ENCODE peak calls at places on chromosomes 7 and 10, in seven cellular contexts. One of them, this sample, is unnamed.

GRCh38 chr7:2104107-2104710 is 128.5 kb downstream of the MAD1L1 start:
- DNase-seq in HEK293T: peak
- DNase-seq in HFF-Myc: peak
- DNase-seq in stimulated activated CD4-positive, alpha-beta T cell treated with anti-CD3 and anti-CD28 coated beads, TNF-alpha, amount 100 ng/mL, for 48 hours: peak
- DNase-seq in mucosa of descending colon: peak
- DNase-seq in kidney tubule cell: peak
- DNase-seq in KG1: no peak
- DNase-seq in this sample: no peak

GRCh38 chr7:112699725-112700513 is 90.3 kb downstream of the TMEM168 start:
- DNase-seq in HEK293T: no peak
- DNase-seq in HFF-Myc: no peak
- DNase-seq in stimulated activated CD4-positive, alpha-beta T cell treated with anti-CD3 and anti-CD28 coated beads, TNF-alpha, amount 100 ng/mL, for 48 hours: no peak
- DNase-seq in mucosa of descending colon: no peak
- DNase-seq in kidney tubule cell: peak
- DNase-seq in KG1: no peak
- DNase-seq in this sample: no peak

GRCh38 chr10:8289186-8289924 is 234.9 kb downstream of the GATA3 start:
- DNase-seq in HEK293T: no peak
- DNase-seq in HFF-Myc: no peak
- DNase-seq in stimulated activated CD4-positive, alpha-beta T cell treated with anti-CD3 and anti-CD28 coated beads, TNF-alpha, amount 100 ng/mL, for 48 hours: no peak
- DNase-seq in mucosa of descending colon: no peak
- DNase-seq in kidney tubule cell: no peak
- DNase-seq in KG1: no peak
- DNase-seq in this sample: no peak

GRCh38 chr10:119412244-119412750 is 130.2 kb downstream of the RGS10 start:
- DNase-seq in HEK293T: no peak
- DNase-seq in HFF-Myc: peak
- DNase-seq in stimulated activated CD4-positive, alpha-beta T cell treated with anti-CD3 and anti-CD28 coated beads, TNF-alpha, amount 100 ng/mL, for 48 hours: no peak
- DNase-seq in mucosa of descending colon: peak
- DNase-seq in kidney tubule cell: peak
- DNase-seq in KG1: no peak
- DNase-seq in this sample: no peak

GRCh38 chr7:20647908-20648776 is 32.7 kb downstream of the ABCB5 start:
- DNase-seq in HEK293T: peak
- DNase-seq in HFF-Myc: no peak
- DNase-seq in stimulated activated CD4-positive, alpha-beta T cell treated with anti-CD3 and anti-CD28 coated beads, TNF-alpha, amount 100 ng/mL, for 48 hours: no peak
- DNase-seq in mucosa of descending colon: no peak
- DNase-seq in kidney tubule cell: peak
- DNase-seq in KG1: peak
- DNase-seq in this sample: peak

GRCh38 chr10:47357131-47357582 is 9.0 kb downstream of the RBP3 start:
- DNase-seq in HEK293T: no peak
- DNase-seq in HFF-Myc: no peak
- DNase-seq in stimulated activated CD4-positive, alpha-beta T cell treated with anti-CD3 and anti-CD28 coated beads, TNF-alpha, amount 100 ng/mL, for 48 hours: no peak
- DNase-seq in mucosa of descending colon: no peak
- DNase-seq in kidney tubule cell: no peak
- DNase-seq in KG1: no peak
- DNase-seq in this sample: no peak

GRCh38 chr7:106772655-106773108 is 92.4 kb upstream of the PIK3CG start:
- DNase-seq in HEK293T: no peak
- DNase-seq in HFF-Myc: no peak
- DNase-seq in stimulated activated CD4-positive, alpha-beta T cell treated with anti-CD3 and anti-CD28 coated beads, TNF-alpha, amount 100 ng/mL, for 48 hours: no peak
- DNase-seq in mucosa of descending colon: no peak
- DNase-seq in kidney tubule cell: peak
- DNase-seq in KG1: no peak
- DNase-seq in this sample: no peak

GRCh38 chr7:86094166-86094669 is 549.5 kb upstream of the GRM3 start:
- DNase-seq in HEK293T: no peak
- DNase-seq in HFF-Myc: no peak
- DNase-seq in stimulated activated CD4-positive, alpha-beta T cell treated with anti-CD3 and anti-CD28 coated beads, TNF-alpha, amount 100 ng/mL, for 48 hours: no peak
- DNase-seq in mucosa of descending colon: no peak
- DNase-seq in kidney tubule cell: no peak
- DNase-seq in KG1: no peak
- DNase-seq in this sample: no peak

GRCh38 chr7:40763319-40764287 is 628.8 kb downstream of the SUGCT start:
- DNase-seq in HEK293T: no peak
- DNase-seq in HFF-Myc: peak
- DNase-seq in stimulated activated CD4-positive, alpha-beta T cell treated with anti-CD3 and anti-CD28 coated beads, TNF-alpha, amount 100 ng/mL, for 48 hours: no peak
- DNase-seq in mucosa of descending colon: no peak
- DNase-seq in kidney tubule cell: no peak
- DNase-seq in KG1: no peak
- DNase-seq in this sample: no peak

GRCh38 chr10:74445493-74445892 is 294.5 kb downstream of the ADK start:
- DNase-seq in HEK293T: no peak
- DNase-seq in HFF-Myc: no peak
- DNase-seq in stimulated activated CD4-positive, alpha-beta T cell treated with anti-CD3 and anti-CD28 coated beads, TNF-alpha, amount 100 ng/mL, for 48 hours: no peak
- DNase-seq in mucosa of descending colon: no peak
- DNase-seq in kidney tubule cell: no peak
- DNase-seq in KG1: no peak
- DNase-seq in this sample: no peak

GRCh38 chr7:101559586-101559985 is 69.5 kb downstream of the MYL10 start:
- DNase-seq in HEK293T: no peak
- DNase-seq in HFF-Myc: no peak
- DNase-seq in stimulated activated CD4-positive, alpha-beta T cell treated with anti-CD3 and anti-CD28 coated beads, TNF-alpha, amount 100 ng/mL, for 48 hours: no peak
- DNase-seq in mucosa of descending colon: no peak
- DNase-seq in kidney tubule cell: no peak
- DNase-seq in KG1: no peak
- DNase-seq in this sample: no peak

GRCh38 chr7:90530263-90530662 is 60.8 kb downstream of the PTTG1IP2 start:
- DNase-seq in HEK293T: no peak
- DNase-seq in HFF-Myc: peak
- DNase-seq in stimulated activated CD4-positive, alpha-beta T cell treated with anti-CD3 and anti-CD28 coated beads, TNF-alpha, amount 100 ng/mL, for 48 hours: no peak
- DNase-seq in mucosa of descending colon: no peak
- DNase-seq in kidney tubule cell: peak
- DNase-seq in KG1: no peak
- DNase-seq in this sample: no peak

GRCh38 chr7:101767544-101767943 is 49.9 kb upstream of the CUX1 start:
- DNase-seq in HEK293T: no peak
- DNase-seq in HFF-Myc: no peak
- DNase-seq in stimulated activated CD4-positive, alpha-beta T cell treated with anti-CD3 and anti-CD28 coated beads, TNF-alpha, amount 100 ng/mL, for 48 hours: no peak
- DNase-seq in mucosa of descending colon: no peak
- DNase-seq in kidney tubule cell: no peak
- DNase-seq in KG1: no peak
- DNase-seq in this sample: no peak

GRCh38 chr7:36707465-36707864 is 16.8 kb downstream of the AOAH start:
- DNase-seq in HEK293T: no peak
- DNase-seq in HFF-Myc: no peak
- DNase-seq in stimulated activated CD4-positive, alpha-beta T cell treated with anti-CD3 and anti-CD28 coated beads, TNF-alpha, amount 100 ng/mL, for 48 hours: no peak
- DNase-seq in mucosa of descending colon: no peak
- DNase-seq in kidney tubule cell: no peak
- DNase-seq in KG1: no peak
- DNase-seq in this sample: no peak

GRCh38 chr7:122746948-122747347 is 44.2 kb upstream of the RNF148 start:
- DNase-seq in HEK293T: no peak
- DNase-seq in HFF-Myc: no peak
- DNase-seq in stimulated activated CD4-positive, alpha-beta T cell treated with anti-CD3 and anti-CD28 coated beads, TNF-alpha, amount 100 ng/mL, for 48 hours: no peak
- DNase-seq in mucosa of descending colon: no peak
- DNase-seq in kidney tubule cell: no peak
- DNase-seq in KG1: no peak
- DNase-seq in this sample: no peak

GRCh38 chr10:31693499-31693898 is 235.1 kb downstream of the ARHGAP12 start:
- DNase-seq in HEK293T: no peak
- DNase-seq in HFF-Myc: no peak
- DNase-seq in stimulated activated CD4-positive, alpha-beta T cell treated with anti-CD3 and anti-CD28 coated beads, TNF-alpha, amount 100 ng/mL, for 48 hours: no peak
- DNase-seq in mucosa of descending colon: no peak
- DNase-seq in kidney tubule cell: no peak
- DNase-seq in KG1: no peak
- DNase-seq in this sample: no peak

GRCh38 chr7:672891-673290 is 53.6 kb upstream of the DNAAF5 start:
- DNase-seq in HEK293T: no peak
- DNase-seq in HFF-Myc: no peak
- DNase-seq in stimulated activated CD4-positive, alpha-beta T cell treated with anti-CD3 and anti-CD28 coated beads, TNF-alpha, amount 100 ng/mL, for 48 hours: no peak
- DNase-seq in mucosa of descending colon: peak
- DNase-seq in kidney tubule cell: no peak
- DNase-seq in KG1: no peak
- DNase-seq in this sample: no peak

GRCh38 chr7:154304740-154305679 is 252.8 kb downstream of the DPP6 start:
- DNase-seq in HEK293T: no peak
- DNase-seq in HFF-Myc: no peak
- DNase-seq in stimulated activated CD4-positive, alpha-beta T cell treated with anti-CD3 and anti-CD28 coated beads, TNF-alpha, amount 100 ng/mL, for 48 hours: no peak
- DNase-seq in mucosa of descending colon: no peak
- DNase-seq in kidney tubule cell: no peak
- DNase-seq in KG1: no peak
- DNase-seq in this sample: no peak

GRCh38 chr10:47137311-47137851 is 162.6 kb upstream of the GDF10 start:
- DNase-seq in HEK293T: no peak
- DNase-seq in HFF-Myc: no peak
- DNase-seq in stimulated activated CD4-positive, alpha-beta T cell treated with anti-CD3 and anti-CD28 coated beads, TNF-alpha, amount 100 ng/mL, for 48 hours: no peak
- DNase-seq in mucosa of descending colon: no peak
- DNase-seq in kidney tubule cell: peak
- DNase-seq in KG1: no peak
- DNase-seq in this sample: no peak

GRCh38 chr10:130751106-130751840 is 560.2 kb downstream of the TCERG1L start:
- DNase-seq in HEK293T: no peak
- DNase-seq in HFF-Myc: no peak
- DNase-seq in stimulated activated CD4-positive, alpha-beta T cell treated with anti-CD3 and anti-CD28 coated beads, TNF-alpha, amount 100 ng/mL, for 48 hours: no peak
- DNase-seq in mucosa of descending colon: no peak
- DNase-seq in kidney tubule cell: no peak
- DNase-seq in KG1: no peak
- DNase-seq in this sample: no peak

GRCh38 chr10:103661951-103662405 is 168.5 kb downstream of the NEURL1 start:
- DNase-seq in HEK293T: peak
- DNase-seq in HFF-Myc: no peak
- DNase-seq in stimulated activated CD4-positive, alpha-beta T cell treated with anti-CD3 and anti-CD28 coated beads, TNF-alpha, amount 100 ng/mL, for 48 hours: no peak
- DNase-seq in mucosa of descending colon: no peak
- DNase-seq in kidney tubule cell: peak
- DNase-seq in KG1: no peak
- DNase-seq in this sample: no peak

GRCh38 chr7:7114575-7115291 is 67.6 kb upstream of the C1GALT1 start:
- DNase-seq in HEK293T: no peak
- DNase-seq in HFF-Myc: no peak
- DNase-seq in stimulated activated CD4-positive, alpha-beta T cell treated with anti-CD3 and anti-CD28 coated beads, TNF-alpha, amount 100 ng/mL, for 48 hours: no peak
- DNase-seq in mucosa of descending colon: no peak
- DNase-seq in kidney tubule cell: no peak
- DNase-seq in KG1: no peak
- DNase-seq in this sample: no peak

GRCh38 chr10:72186633-72187330 is 29.0 kb upstream of the ANAPC16 start:
- DNase-seq in HEK293T: no peak
- DNase-seq in HFF-Myc: no peak
- DNase-seq in stimulated activated CD4-positive, alpha-beta T cell treated with anti-CD3 and anti-CD28 coated beads, TNF-alpha, amount 100 ng/mL, for 48 hours: no peak
- DNase-seq in mucosa of descending colon: no peak
- DNase-seq in kidney tubule cell: no peak
- DNase-seq in KG1: no peak
- DNase-seq in this sample: no peak

GRCh38 chr10:45451407-45451806 is 77.4 kb downstream of the ALOX5 start:
- DNase-seq in HEK293T: no peak
- DNase-seq in HFF-Myc: no peak
- DNase-seq in stimulated activated CD4-positive, alpha-beta T cell treated with anti-CD3 and anti-CD28 coated beads, TNF-alpha, amount 100 ng/mL, for 48 hours: no peak
- DNase-seq in mucosa of descending colon: no peak
- DNase-seq in kidney tubule cell: no peak
- DNase-seq in KG1: no peak
- DNase-seq in this sample: no peak

GRCh38 chr7:141915565-141915964 is 634 bp upstream of the OR9A4 start:
- DNase-seq in HEK293T: no peak
- DNase-seq in HFF-Myc: no peak
- DNase-seq in stimulated activated CD4-positive, alpha-beta T cell treated with anti-CD3 and anti-CD28 coated beads, TNF-alpha, amount 100 ng/mL, for 48 hours: no peak
- DNase-seq in mucosa of descending colon: peak
- DNase-seq in kidney tubule cell: peak
- DNase-seq in KG1: no peak
- DNase-seq in this sample: no peak

GRCh38 chr7:7103343-7104313 is 78.7 kb upstream of the C1GALT1 start:
- DNase-seq in HEK293T: peak
- DNase-seq in HFF-Myc: peak
- DNase-seq in stimulated activated CD4-positive, alpha-beta T cell treated with anti-CD3 and anti-CD28 coated beads, TNF-alpha, amount 100 ng/mL, for 48 hours: no peak
- DNase-seq in mucosa of descending colon: no peak
- DNase-seq in kidney tubule cell: peak
- DNase-seq in KG1: peak
- DNase-seq in this sample: peak

GRCh38 chr10:96686514-96686913 is 33.8 kb downstream of the PIK3AP1 start:
- DNase-seq in HEK293T: no peak
- DNase-seq in HFF-Myc: no peak
- DNase-seq in stimulated activated CD4-positive, alpha-beta T cell treated with anti-CD3 and anti-CD28 coated beads, TNF-alpha, amount 100 ng/mL, for 48 hours: no peak
- DNase-seq in mucosa of descending colon: no peak
- DNase-seq in kidney tubule cell: no peak
- DNase-seq in KG1: no peak
- DNase-seq in this sample: no peak